ENCODE peak calls at places on chromosomes 12 and 14, in nine cellular contexts. M is spleen, J is stomach, O is endothelial cell of umbilical vein, Z is suprapubic skin, V is IMR-90, S is esophagus muscularis mucosa, W is uterus, P is sigmoid colon. I is an unnamed sample. For H3K4me1, the result is how much of the 10 kb centered on the place peaks cover.

GRCh38 chr14:30656190-30656632 is 34.1 kb downstream of the SCFD1 start:
- DNase-seq in V (peak), W (peak), M (no peak), Z (no peak), O (peak), J (no peak), S (no peak), P (no peak), I (peak)

GRCh38 chr14:89121961-89122675 is 294.9 kb downstream of the FOXN3 start:
- DNase-seq in P (no peak), W (no peak), V (no peak), S (no peak), O (no peak), J (no peak), Z (no peak), M (no peak), I (no peak)

GRCh38 chr14:86858591-86858990 is 1134.4 kb downstream of the GALC start:
- DNase-seq in S (no peak), W (no peak), M (no peak), V (no peak), J (no peak), Z (no peak), O (no peak), P (no peak), I (no peak)

GRCh38 chr12:68932701-68933563 is at the start of gene CPM:
- DNase-seq in W (peak), J (peak), M (peak), O (peak), S (no peak), P (peak), Z (peak), V (peak), I (no peak)

GRCh38 chr14:73269729-73270651 is 32.7 kb downstream of the PAPLN start:
- DNase-seq in J (peak), V (peak), S (no peak), Z (peak), O (peak), M (peak), W (peak), P (peak), I (no peak)

GRCh38 chr14:100028990-100029677 is 36.1 kb upstream of the EVL start:
- DNase-seq in V (peak), Z (no peak), W (no peak), O (no peak), P (no peak), S (no peak), J (no peak), M (no peak), I (no peak)

GRCh38 chr12:59113831-59114273 is 193.5 kb upstream of the LRIG3 start:
- DNase-seq in V (peak), J (peak), O (peak), Z (peak), M (no peak), P (peak), W (peak), S (no peak), I (peak)

GRCh38 chr14:102849522-102850379 is 72.5 kb downstream of the TRAF3 start:
- DNase-seq in V (peak), O (peak), S (no peak), P (no peak), Z (no peak), M (no peak), J (peak), W (no peak), I (no peak)

GRCh38 chr12:44972746-44973421 is 78.0 kb downstream of the DBX2 start:
- DNase-seq in V (no peak), W (no peak), J (no peak), O (peak), M (no peak), Z (no peak), P (no peak), S (no peak), I (no peak)

GRCh38 chr12:79769860-79770485 is 79.2 kb upstream of the PAWR start:
- DNase-seq in S (no peak), V (no peak), P (no peak), O (no peak), J (no peak), M (no peak), Z (no peak), W (no peak), I (no peak)

GRCh38 chr12:40075458-40075857 is 30.4 kb downstream of the SLC2A13 start:
- DNase-seq in V (no peak), O (no peak), M (no peak), P (no peak), Z (no peak), J (no peak), W (no peak), S (no peak), I (no peak)

GRCh38 chr14:72745991-72746980 is 147.6 kb downstream of the DPF3 start:
- DNase-seq in O (no peak), Z (no peak), P (no peak), V (peak), M (no peak), W (no peak), J (peak), S (peak), I (no peak)

GRCh38 chr12:68416826-68417225 is 84.7 kb upstream of the MDM1 start:
- DNase-seq in M (no peak), P (no peak), W (no peak), V (peak), O (no peak), J (no peak), Z (no peak), S (no peak), I (no peak)

GRCh38 chr12:112823582-112824149 is 32.1 kb downstream of the RPH3A start:
- DNase-seq in J (no peak), P (no peak), S (no peak), M (no peak), V (no peak), W (no peak), Z (no peak), O (no peak), I (no peak)
- H3K4me1 ChIP-seq in J (under half), P (under half), S (under half), M (under half), V (under half), W (under half), Z (under half), O (under half), I (under half)

DNA sequence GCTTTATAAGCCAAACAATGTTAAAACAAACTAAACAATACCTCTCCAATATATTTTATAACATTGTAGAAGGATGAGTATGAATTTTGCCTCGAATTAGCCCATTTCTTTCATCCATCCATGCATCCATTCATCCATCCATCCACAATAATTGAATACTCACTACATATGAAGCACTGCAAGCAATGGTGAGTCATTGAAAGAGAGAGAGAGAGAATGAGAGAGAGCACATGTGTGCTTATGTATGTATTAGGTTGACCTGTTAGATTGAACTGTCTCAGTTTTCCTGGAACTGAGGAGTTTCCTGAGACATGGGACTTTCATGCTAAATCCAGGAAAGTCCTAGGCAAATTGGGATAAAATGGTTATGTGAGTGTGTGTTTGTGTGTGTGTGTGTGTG is 98.3 kb downstream of the C12orf75 start:
- DNase-seq in S (no peak), V (no peak), P (no peak), O (no peak), M (no peak), J (no peak), Z (no peak), W (no peak), I (no peak)
- TF ChIP-seq POLR2A in S (no peak), V (no peak), P (no peak), O (no peak), M (no peak), J (no peak), Z (no peak), W (no peak), I (no peak)

DNA sequence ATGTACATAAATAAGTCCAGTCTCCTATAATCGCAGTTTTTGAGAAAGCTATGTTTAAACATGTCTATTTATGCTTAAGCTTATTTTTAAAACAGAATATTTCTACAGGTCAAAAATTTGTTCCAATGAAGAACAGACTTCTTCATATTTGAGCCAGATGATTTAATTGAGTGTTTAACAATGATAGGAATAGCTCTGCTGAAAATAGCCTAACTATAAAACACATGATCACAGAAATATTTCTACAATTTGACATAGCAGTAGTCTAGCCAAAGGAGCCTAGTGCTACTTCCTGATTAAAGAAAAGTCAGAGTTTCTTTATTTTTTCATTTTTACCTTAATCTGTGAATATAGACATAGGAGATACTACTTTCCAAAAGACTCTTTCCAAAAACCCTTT is 29.4 kb downstream of the DCP1B start:
- DNase-seq in O (no peak), V (no peak), Z (no peak), J (no peak), S (no peak), M (no peak), P (no peak), W (no peak), I (no peak)
- H3K27ac ChIP-seq in O (no peak), V (no peak), Z (no peak), J (peak), S (peak), M (no peak), P (peak), W (peak), I (peak)

GRCh38 chr12:121123488-121123887 is 9.2 kb upstream of the P2RX7 start:
- DNase-seq in Z (no peak), P (no peak), J (no peak), O (no peak), S (no peak), W (no peak), M (no peak), V (no peak), I (no peak)

GRCh38 chr12:121120989-121121755 is 11.5 kb upstream of the P2RX7 start:
- DNase-seq in P (no peak), W (no peak), M (no peak), J (no peak), V (no peak), O (no peak), S (no peak), Z (no peak), I (no peak)

GRCh38 chr12:121120323-121120722 is 12.4 kb upstream of the P2RX7 start:
- DNase-seq in P (no peak), Z (no peak), W (no peak), V (no peak), M (no peak), S (no peak), J (no peak), O (no peak), I (no peak)

GRCh38 chr12:121124402-121125109 is 8.1 kb upstream of the P2RX7 start:
- DNase-seq in O (peak), S (no peak), P (no peak), M (no peak), Z (no peak), V (peak), W (no peak), J (no peak), I (no peak)

GRCh38 chr12:121121805-121122204 is 10.9 kb upstream of the P2RX7 start:
- DNase-seq in S (no peak), W (no peak), M (no peak), V (no peak), O (no peak), Z (no peak), J (no peak), P (no peak), I (no peak)
- H3K4me1 ChIP-seq in S (under half), W (under half), M (under half), V (under half), O (under half), Z (under half), J (under half), P (under half), I (under half)